ENCODE peak calls at places on chromosomes 11 and 22, in five cellular contexts. One of them, this sample, is unnamed.

GRCh38 chr22:26573026-26573662 is 16.8 kb downstream of the TPST2 start:
- DNase-seq in GM23338: no peak
- DNase-seq in progenitor cell of endocrine pancreas: no peak
- DNase-seq in fibroblast of mammary gland: no peak
- DNase-seq in tibial artery: peak
- DNase-seq in this sample: no peak

GRCh38 chr11:43574949-43575915 is 105.3 kb upstream of the HSD17B12 start:
- DNase-seq in GM23338: peak
- DNase-seq in progenitor cell of endocrine pancreas: no peak
- DNase-seq in fibroblast of mammary gland: peak
- DNase-seq in tibial artery: no peak
- DNase-seq in this sample: no peak

GRCh38 chr11:133082851-133083488 is 449.3 kb downstream of the OPCML start:
- DNase-seq in GM23338: peak
- DNase-seq in progenitor cell of endocrine pancreas: peak
- DNase-seq in fibroblast of mammary gland: peak
- DNase-seq in tibial artery: no peak
- DNase-seq in this sample: peak

GRCh38 chr11:64767344-64768299 is 7.8 kb upstream of the PYGM start:
- DNase-seq in GM23338: peak
- DNase-seq in progenitor cell of endocrine pancreas: peak
- DNase-seq in fibroblast of mammary gland: peak
- DNase-seq in tibial artery: peak
- DNase-seq in this sample: no peak

GRCh38 chr11:72010529-72011233 is 12.0 kb downstream of the IL18BP start:
- DNase-seq in GM23338: no peak
- DNase-seq in progenitor cell of endocrine pancreas: no peak
- DNase-seq in fibroblast of mammary gland: no peak
- DNase-seq in tibial artery: no peak
- DNase-seq in this sample: no peak

GRCh38 chr11:44726278-44727113 is at the start of gene TSPAN18:
- DNase-seq in GM23338: peak
- DNase-seq in progenitor cell of endocrine pancreas: no peak
- DNase-seq in fibroblast of mammary gland: no peak
- DNase-seq in tibial artery: no peak
- DNase-seq in this sample: peak

GRCh38 chr11:34266090-34266912 is 91.5 kb downstream of the ABTB2 start:
- DNase-seq in GM23338: no peak
- DNase-seq in progenitor cell of endocrine pancreas: no peak
- DNase-seq in fibroblast of mammary gland: peak
- DNase-seq in tibial artery: peak
- DNase-seq in this sample: no peak

GRCh38 chr11:10351768-10352641 is 47.1 kb downstream of the ADM start:
- DNase-seq in GM23338: peak
- DNase-seq in progenitor cell of endocrine pancreas: peak
- DNase-seq in fibroblast of mammary gland: peak
- DNase-seq in tibial artery: no peak
- DNase-seq in this sample: no peak

GRCh38 chr11:84414936-84415335 is 1128.8 kb upstream of the CCDC90B start:
- DNase-seq in GM23338: no peak
- DNase-seq in progenitor cell of endocrine pancreas: no peak
- DNase-seq in fibroblast of mammary gland: no peak
- DNase-seq in tibial artery: no peak
- DNase-seq in this sample: no peak

GRCh38 chr11:71914617-71915189 is 13.7 kb downstream of the XNDC1N start:
- DNase-seq in GM23338: no peak
- DNase-seq in progenitor cell of endocrine pancreas: no peak
- DNase-seq in fibroblast of mammary gland: no peak
- DNase-seq in tibial artery: no peak
- DNase-seq in this sample: no peak

GRCh38 chr11:130315354-130315970 is 745 bp upstream of the ZBTB44 start:
- DNase-seq in GM23338: peak
- DNase-seq in progenitor cell of endocrine pancreas: peak
- DNase-seq in fibroblast of mammary gland: no peak
- DNase-seq in tibial artery: peak
- DNase-seq in this sample: no peak

GRCh38 chr11:70788247-70789022 is 390.1 kb downstream of the CTTN start:
- DNase-seq in GM23338: no peak
- DNase-seq in progenitor cell of endocrine pancreas: no peak
- DNase-seq in fibroblast of mammary gland: peak
- DNase-seq in tibial artery: no peak
- DNase-seq in this sample: no peak

GRCh38 chr11:7490054-7490453 is 4.7 kb downstream of the OLFML1 start:
- DNase-seq in GM23338: no peak
- DNase-seq in progenitor cell of endocrine pancreas: no peak
- DNase-seq in fibroblast of mammary gland: peak
- DNase-seq in tibial artery: no peak
- DNase-seq in this sample: no peak

GRCh38 chr22:41524809-41525449 is 19.3 kb downstream of the POLR3H start:
- DNase-seq in GM23338: peak
- DNase-seq in progenitor cell of endocrine pancreas: no peak
- DNase-seq in fibroblast of mammary gland: peak
- DNase-seq in tibial artery: peak
- DNase-seq in this sample: no peak

GRCh38 chr11:87459351-87459750 is 421.6 kb downstream of the TMEM135 start:
- DNase-seq in GM23338: no peak
- DNase-seq in progenitor cell of endocrine pancreas: no peak
- DNase-seq in fibroblast of mammary gland: no peak
- DNase-seq in tibial artery: no peak
- DNase-seq in this sample: no peak

GRCh38 chr11:34501500-34501899 is 12.1 kb downstream of the ELF5 start:
- DNase-seq in GM23338: no peak
- DNase-seq in progenitor cell of endocrine pancreas: no peak
- DNase-seq in fibroblast of mammary gland: peak
- DNase-seq in tibial artery: no peak
- DNase-seq in this sample: no peak

GRCh38 chr11:108388576-108388975 is 78.8 kb downstream of the C11orf65 start:
- DNase-seq in GM23338: no peak
- DNase-seq in progenitor cell of endocrine pancreas: no peak
- DNase-seq in fibroblast of mammary gland: no peak
- DNase-seq in tibial artery: no peak
- DNase-seq in this sample: no peak

GRCh38 chr11:67027943-67028542 is 5.1 kb downstream of the SYT12 start:
- DNase-seq in GM23338: no peak
- DNase-seq in progenitor cell of endocrine pancreas: no peak
- DNase-seq in fibroblast of mammary gland: no peak
- DNase-seq in tibial artery: no peak
- DNase-seq in this sample: no peak

GRCh38 chr11:2716376-2717095 is 16.7 kb upstream of the KCNQ1OT1 start:
- DNase-seq in GM23338: no peak
- DNase-seq in progenitor cell of endocrine pancreas: no peak
- DNase-seq in fibroblast of mammary gland: no peak
- DNase-seq in tibial artery: no peak
- DNase-seq in this sample: no peak

GRCh38 chr22:47331750-47332149 is 569.3 kb downstream of the TBC1D22A start:
- DNase-seq in GM23338: no peak
- DNase-seq in progenitor cell of endocrine pancreas: no peak
- DNase-seq in fibroblast of mammary gland: no peak
- DNase-seq in tibial artery: no peak
- DNase-seq in this sample: no peak

GRCh38 chr11:133901999-133902398 is 54.8 kb downstream of the IGSF9B start:
- DNase-seq in GM23338: no peak
- DNase-seq in progenitor cell of endocrine pancreas: no peak
- DNase-seq in fibroblast of mammary gland: no peak
- DNase-seq in tibial artery: peak
- DNase-seq in this sample: no peak

GRCh38 chr11:14932447-14932846 is 39.7 kb downstream of the CALCA start:
- DNase-seq in GM23338: no peak
- DNase-seq in progenitor cell of endocrine pancreas: no peak
- DNase-seq in fibroblast of mammary gland: no peak
- DNase-seq in tibial artery: no peak
- DNase-seq in this sample: no peak

GRCh38 chr11:128709402-128709801 is 15.5 kb downstream of the FLI1 start:
- DNase-seq in GM23338: no peak
- DNase-seq in progenitor cell of endocrine pancreas: no peak
- DNase-seq in fibroblast of mammary gland: peak
- DNase-seq in tibial artery: no peak
- DNase-seq in this sample: no peak

GRCh38 chr11:12189543-12190235 is 79.3 kb downstream of the MICAL2 start:
- DNase-seq in GM23338: no peak
- DNase-seq in progenitor cell of endocrine pancreas: no peak
- DNase-seq in fibroblast of mammary gland: no peak
- DNase-seq in tibial artery: peak
- DNase-seq in this sample: no peak

GRCh38 chr11:2534957-2535672 is 90.3 kb downstream of the KCNQ1 start:
- DNase-seq in GM23338: no peak
- DNase-seq in progenitor cell of endocrine pancreas: no peak
- DNase-seq in fibroblast of mammary gland: no peak
- DNase-seq in tibial artery: peak
- DNase-seq in this sample: no peak

GRCh38 chr11:103878646-103879045 is 157.8 kb upstream of the DDI1 start:
- DNase-seq in GM23338: no peak
- DNase-seq in progenitor cell of endocrine pancreas: no peak
- DNase-seq in fibroblast of mammary gland: peak
- DNase-seq in tibial artery: no peak
- DNase-seq in this sample: no peak

GRCh38 chr11:58567889-58568512 is 7.7 kb downstream of the LPXN start:
- DNase-seq in GM23338: peak
- DNase-seq in progenitor cell of endocrine pancreas: peak
- DNase-seq in fibroblast of mammary gland: peak
- DNase-seq in tibial artery: no peak
- DNase-seq in this sample: no peak

GRCh38 chr11:95256204-95256819 is 25.3 kb upstream of the SESN3 start:
- DNase-seq in GM23338: no peak
- DNase-seq in progenitor cell of endocrine pancreas: no peak
- DNase-seq in fibroblast of mammary gland: peak
- DNase-seq in tibial artery: no peak
- DNase-seq in this sample: no peak

GRCh38 chr22:19146215-19146968 is 1.9 kb upstream of the ESS2 start:
- DNase-seq in GM23338: no peak
- DNase-seq in progenitor cell of endocrine pancreas: no peak
- DNase-seq in fibroblast of mammary gland: no peak
- DNase-seq in tibial artery: no peak
- DNase-seq in this sample: no peak

GRCh38 chr11:86513746-86514373 is 139.2 kb downstream of the CCDC81 start:
- DNase-seq in GM23338: no peak
- DNase-seq in progenitor cell of endocrine pancreas: no peak
- DNase-seq in fibroblast of mammary gland: no peak
- DNase-seq in tibial artery: no peak
- DNase-seq in this sample: no peak

GRCh38 chr11:57476883-57477506 is 16.7 kb downstream of the RTN4RL2 start:
- DNase-seq in GM23338: peak
- DNase-seq in progenitor cell of endocrine pancreas: no peak
- DNase-seq in fibroblast of mammary gland: peak
- DNase-seq in tibial artery: no peak
- DNase-seq in this sample: no peak

GRCh38 chr11:14894657-14895598 is 2.9 kb upstream of the CYP2R1 start:
- DNase-seq in GM23338: no peak
- DNase-seq in progenitor cell of endocrine pancreas: no peak
- DNase-seq in fibroblast of mammary gland: peak
- DNase-seq in tibial artery: peak
- DNase-seq in this sample: no peak

GRCh38 chr22:36328635-36329216 is 59.0 kb downstream of the MYH9 start:
- DNase-seq in GM23338: no peak
- DNase-seq in progenitor cell of endocrine pancreas: no peak
- DNase-seq in fibroblast of mammary gland: peak
- DNase-seq in tibial artery: peak
- DNase-seq in this sample: no peak

DNA sequence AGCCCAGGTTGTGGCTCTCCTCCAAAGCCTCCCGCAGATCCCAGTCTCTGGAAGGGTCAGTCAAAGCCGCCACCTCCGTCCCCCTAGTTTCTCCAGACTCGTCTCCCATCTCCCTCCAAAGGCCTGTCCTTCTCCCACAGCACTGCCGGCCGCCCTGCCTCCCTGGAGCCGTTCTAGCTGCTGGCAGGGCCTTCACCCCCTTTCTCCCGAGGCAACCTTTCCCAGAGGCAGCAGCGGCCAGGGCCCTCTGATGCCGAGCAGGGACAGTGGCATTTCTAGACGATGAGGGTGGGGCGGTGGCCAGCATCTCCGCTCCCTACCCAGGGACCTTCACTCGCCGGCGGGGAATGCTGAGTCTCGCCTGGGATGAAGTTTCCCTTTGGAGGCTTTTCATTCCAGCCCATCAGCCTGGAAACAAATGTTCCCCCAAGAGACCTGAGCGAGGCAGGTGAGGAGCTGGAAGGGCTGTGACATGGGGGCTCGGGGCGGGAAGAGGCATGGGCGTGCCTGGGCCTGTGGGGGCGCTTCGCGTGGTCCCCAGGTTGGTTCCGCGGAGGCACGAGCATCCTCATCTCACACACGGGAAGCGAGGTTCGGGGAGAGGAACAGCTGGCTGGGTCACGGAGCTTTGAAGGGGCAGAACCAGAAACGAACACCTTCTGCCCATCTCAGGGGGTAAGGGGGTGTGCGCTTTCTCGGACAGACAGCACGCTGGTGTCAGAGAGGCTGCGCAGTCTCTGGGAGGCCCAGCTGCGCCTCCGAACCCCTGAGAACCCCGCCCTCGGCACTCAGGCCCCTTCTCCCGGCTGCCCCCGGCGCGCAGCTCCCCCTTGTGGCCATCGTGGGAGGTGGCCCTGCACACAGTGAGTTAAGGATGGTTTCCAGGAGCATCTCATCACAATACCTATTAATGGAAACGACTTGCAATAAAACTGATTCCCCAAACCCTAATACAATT is 18.1 kb upstream of the KLHL35 start:
- DNase-seq in GM23338: peak
- DNase-seq in progenitor cell of endocrine pancreas: peak
- DNase-seq in fibroblast of mammary gland: no peak
- DNase-seq in tibial artery: no peak
- DNase-seq in this sample: no peak
- TF ChIP-seq CTCF in GM23338: peak
- TF ChIP-seq CTCF in progenitor cell of endocrine pancreas: peak
- TF ChIP-seq CTCF in fibroblast of mammary gland: peak
- TF ChIP-seq CTCF in tibial artery: peak
- TF ChIP-seq CTCF in this sample: peak

GRCh38 chr11:45805305-45806071 is 539 bp downstream of the SLC35C1 start:
- DNase-seq in GM23338: peak
- DNase-seq in progenitor cell of endocrine pancreas: no peak
- DNase-seq in fibroblast of mammary gland: peak
- DNase-seq in tibial artery: peak
- DNase-seq in this sample: no peak
- TF ChIP-seq CTCF in GM23338: no peak
- TF ChIP-seq CTCF in progenitor cell of endocrine pancreas: no peak
- TF ChIP-seq CTCF in fibroblast of mammary gland: no peak
- TF ChIP-seq CTCF in tibial artery: no peak
- TF ChIP-seq CTCF in this sample: no peak

DNA sequence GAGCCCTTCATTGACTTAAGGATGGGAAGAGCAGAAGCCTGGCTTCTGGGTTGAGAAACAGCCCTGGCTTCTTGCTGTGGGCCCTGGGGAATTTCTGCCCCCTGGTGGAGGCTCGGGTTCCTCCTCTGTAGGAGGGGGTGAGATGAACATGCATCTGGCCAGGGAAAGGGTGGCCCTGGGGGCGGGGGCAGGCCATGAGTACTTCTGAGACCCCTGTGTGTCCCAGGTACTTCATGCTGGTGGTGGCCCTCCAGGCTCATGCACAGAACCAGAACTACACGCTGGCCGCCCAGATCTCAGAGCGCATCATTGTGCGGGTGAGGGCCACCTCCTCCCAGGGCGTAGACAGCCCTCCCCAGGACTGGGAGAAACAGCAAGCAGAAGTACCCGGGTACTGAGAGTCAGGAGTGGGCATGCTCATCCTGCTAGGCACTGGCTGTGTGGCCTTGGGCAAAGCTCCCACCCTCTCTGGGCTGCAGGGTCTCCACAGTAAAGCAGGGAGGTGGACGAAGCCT is 15.8 kb downstream of the TMEM258 start:
- DNase-seq in GM23338: peak
- DNase-seq in progenitor cell of endocrine pancreas: no peak
- DNase-seq in fibroblast of mammary gland: peak
- DNase-seq in tibial artery: no peak
- DNase-seq in this sample: no peak
- TF ChIP-seq CTCF in GM23338: peak
- TF ChIP-seq CTCF in progenitor cell of endocrine pancreas: peak
- TF ChIP-seq CTCF in fibroblast of mammary gland: peak
- TF ChIP-seq CTCF in tibial artery: peak
- TF ChIP-seq CTCF in this sample: peak

GRCh38 chr11:126062679-126063509 is at the start of gene CDON:
- DNase-seq in GM23338: peak
- DNase-seq in progenitor cell of endocrine pancreas: peak
- DNase-seq in fibroblast of mammary gland: peak
- DNase-seq in tibial artery: peak
- DNase-seq in this sample: peak
- TF ChIP-seq CTCF in GM23338: no peak
- TF ChIP-seq CTCF in progenitor cell of endocrine pancreas: no peak
- TF ChIP-seq CTCF in fibroblast of mammary gland: no peak
- TF ChIP-seq CTCF in tibial artery: peak
- TF ChIP-seq CTCF in this sample: no peak

This sample was measured in mesothelial cell of epicardium.